ENCODE peak calls at places on chromosomes 3 and 15, in nine cellular contexts. T is tibial artery, O is IMR-90, Q is lower lobe of right lung, N is ovary, Z is suprapubic skin, H is thyroid gland, S is stomach, X is A549. Y is an unnamed sample. For H3K4me1, the result is how much of the 10 kb centered on the place peaks cover.

GRCh38 chr15:26971303-26972018 is 480 bp downstream of the GABRG3 start:
- DNase-seq in T (no peak), O (no peak), Q (no peak), N (no peak), Z (no peak), H (peak), S (no peak), X (no peak), Y (no peak)

GRCh38 chr3:128144512-128144911 is 8.8 kb upstream of the EEFSEC start:
- DNase-seq in T (no peak), O (no peak), Q (no peak), N (no peak), Z (no peak), H (no peak), S (no peak), X (no peak), Y (no peak)

GRCh38 chr15:81190922-81191507 is 5.7 kb upstream of the IL16 start:
- DNase-seq in T (no peak), O (peak), Q (no peak), N (no peak), Z (no peak), H (no peak), S (no peak), X (no peak), Y (no peak)

GRCh38 chr3:66593978-66594377 is 93.2 kb upstream of the LRIG1 start:
- DNase-seq in T (no peak), O (peak), Q (no peak), N (no peak), Z (no peak), H (no peak), S (no peak), X (peak), Y (no peak)

GRCh38 chr3:129722527-129722926 is 116.1 kb upstream of the PLXND1 start:
- DNase-seq in T (no peak), O (no peak), Q (no peak), N (no peak), Z (no peak), H (no peak), S (no peak), X (no peak), Y (no peak)

GRCh38 chr3:159982442-159982841 is 6.2 kb upstream of the IL12A start:
- DNase-seq in T (no peak), O (no peak), Q (no peak), N (no peak), Z (no peak), H (no peak), S (no peak), X (no peak), Y (no peak)

GRCh38 chr3:180267202-180267843 is 230.6 kb upstream of the PEX5L start:
- DNase-seq in T (no peak), O (no peak), Q (no peak), N (no peak), Z (no peak), H (no peak), S (no peak), X (no peak), Y (no peak)

GRCh38 chr15:82890338-82891024 is 62.0 kb downstream of the HOMER2 start:
- DNase-seq in T (no peak), O (peak), Q (no peak), N (no peak), Z (no peak), H (no peak), S (no peak), X (no peak), Y (no peak)

GRCh38 chr3:41234823-41235722 is 35.8 kb downstream of the CTNNB1 start:
- DNase-seq in T (no peak), O (peak), Q (no peak), N (no peak), Z (no peak), H (no peak), S (no peak), X (no peak), Y (no peak)

GRCh38 chr15:101676965-101677364 is 24.8 kb upstream of the TM2D3 start:
- DNase-seq in T (no peak), O (peak), Q (no peak), N (no peak), Z (no peak), H (no peak), S (no peak), X (no peak), Y (no peak)

GRCh38 chr15:52857937-52858336 is 67.8 kb upstream of the ONECUT1 start:
- DNase-seq in T (no peak), O (peak), Q (no peak), N (no peak), Z (no peak), H (no peak), S (no peak), X (no peak), Y (no peak)

GRCh38 chr3:187292631-187293513 is 1.3 kb upstream of the MASP1 start:
- DNase-seq in T (no peak), O (peak), Q (no peak), N (no peak), Z (no peak), H (no peak), S (no peak), X (no peak), Y (no peak)

GRCh38 chr15:92653836-92654524 is 1.6 kb downstream of the FAM174B start:
- DNase-seq in T (no peak), O (no peak), Q (no peak), N (no peak), Z (no peak), H (peak), S (peak), X (no peak), Y (no peak)

GRCh38 chr3:4995500-4996053 is 16.3 kb downstream of the BHLHE40 start:
- DNase-seq in T (no peak), O (peak), Q (no peak), N (no peak), Z (peak), H (no peak), S (no peak), X (no peak), Y (no peak)

GRCh38 chr3:30527720-30528119 is 78.7 kb upstream of the TGFBR2 start:
- DNase-seq in T (no peak), O (no peak), Q (no peak), N (no peak), Z (no peak), H (no peak), S (no peak), X (no peak), Y (no peak)

GRCh38 chr3:112308151-112308911 is 14.3 kb upstream of the SLC9C1 start:
- DNase-seq in T (no peak), O (peak), Q (no peak), N (no peak), Z (no peak), H (no peak), S (no peak), X (no peak), Y (no peak)

GRCh38 chr3:190038050-190038631 is 82.6 kb downstream of the P3H2 start:
- DNase-seq in T (peak), O (peak), Q (peak), N (no peak), Z (no peak), H (peak), S (peak), X (peak), Y (no peak)

GRCh38 chr15:68972201-68973065 is 42.1 kb upstream of the NOX5 start:
- DNase-seq in T (no peak), O (no peak), Q (no peak), N (no peak), Z (no peak), H (no peak), S (no peak), X (no peak), Y (no peak)

GRCh38 chr3:14222457-14222856 is 43.8 kb downstream of the LSM3 start:
- DNase-seq in T (no peak), O (no peak), Q (no peak), N (no peak), Z (no peak), H (no peak), S (no peak), X (no peak), Y (no peak)
- H3K4me3 ChIP-seq in T (no peak), O (no peak), Q (no peak), N (no peak), Z (no peak), H (no peak), S (no peak), X (no peak), Y (no peak)

GRCh38 chr15:45522179-45522930 is at the start of gene SLC30A4:
- DNase-seq in T (peak), O (peak), Q (peak), N (peak), Z (peak), H (peak), S (peak), X (peak), Y (no peak)
- TF ChIP-seq CTCF in T (peak), O (peak), Q (peak), N (peak), Z (no peak), H (no peak), S (no peak), X (peak), Y (peak)

GRCh38 chr3:39784922-39785321 is 24.5 kb upstream of the MYRIP start:
- DNase-seq in T (no peak), O (no peak), Q (no peak), N (no peak), Z (no peak), H (no peak), S (no peak), X (no peak), Y (no peak)
- H3K4me1 ChIP-seq in T (under half), O (under half), Q (under half), N (under half), Z (under half), H (under half), S (under half), X (under half), Y (under half)

DNA sequence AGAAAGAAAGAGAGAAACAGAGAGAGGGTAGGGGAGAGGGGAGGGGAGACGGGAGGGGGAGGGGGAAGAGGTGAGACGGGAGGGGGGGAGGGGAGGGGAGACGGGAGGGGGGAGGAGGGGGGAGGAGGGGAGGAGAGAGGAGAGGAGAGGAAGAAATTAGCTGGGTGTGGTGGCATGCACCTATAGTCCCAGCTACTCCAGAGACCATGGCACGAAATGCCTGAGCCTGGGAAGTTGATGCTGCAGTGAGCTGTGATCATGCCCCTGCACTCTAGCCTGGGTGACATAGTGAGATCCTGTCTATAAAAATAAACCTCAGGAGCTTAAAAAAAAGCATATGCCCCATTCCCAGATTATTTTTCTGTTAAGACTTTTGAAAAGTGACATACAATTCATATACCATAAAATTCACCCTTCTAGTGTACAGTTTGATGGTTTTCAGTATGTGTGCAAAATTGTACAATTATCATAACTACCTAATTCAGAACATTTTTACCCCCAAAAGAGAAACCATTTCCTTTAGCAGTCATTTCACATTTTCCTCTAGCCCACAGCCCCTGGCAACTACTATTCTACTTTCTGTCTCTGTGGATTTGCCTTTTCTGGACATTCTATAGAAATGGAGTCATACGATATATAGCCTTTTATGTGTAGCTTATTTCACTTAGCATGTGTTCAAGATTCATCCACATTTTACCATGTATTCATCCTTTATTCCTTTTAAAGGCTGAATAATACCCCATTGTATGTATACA is 699.6 kb downstream of the FHIT start:
- DNase-seq in T (no peak), O (no peak), Q (no peak), N (no peak), Z (no peak), H (no peak), S (no peak), X (no peak), Y (no peak)
- H3K4me3 ChIP-seq in T (no peak), O (no peak), Q (no peak), N (no peak), Z (no peak), H (no peak), S (no peak), X (no peak), Y (no peak)

GRCh38 chr3:73096169-73096568 is 34.7 kb downstream of the EBLN2 start:
- DNase-seq in T (no peak), O (no peak), Q (no peak), N (no peak), Z (no peak), H (no peak), S (no peak), X (no peak), Y (no peak)

GRCh38 chr3:73094951-73095350 is 33.5 kb downstream of the EBLN2 start:
- DNase-seq in T (no peak), O (no peak), Q (no peak), N (no peak), Z (no peak), H (no peak), S (no peak), X (no peak), Y (no peak)

GRCh38 chr3:73098026-73098425 is 36.6 kb downstream of the EBLN2 start:
- DNase-seq in T (no peak), O (no peak), Q (no peak), N (no peak), Z (no peak), H (no peak), S (no peak), X (no peak), Y (no peak)

GRCh38 chr3:73098873-73099272 is 37.4 kb downstream of the EBLN2 start:
- DNase-seq in T (no peak), O (no peak), Q (no peak), N (no peak), Z (no peak), H (no peak), S (no peak), X (no peak), Y (no peak)

GRCh38 chr3:73094127-73094526 is 32.7 kb downstream of the EBLN2 start:
- DNase-seq in T (no peak), O (no peak), Q (no peak), N (no peak), Z (no peak), H (no peak), S (no peak), X (peak), Y (no peak)
- TF ChIP-seq CTCF in T (no peak), O (no peak), Q (no peak), N (no peak), Z (no peak), H (no peak), S (no peak), X (no peak), Y (no peak)

GRCh38 chr3:98557324-98558010 is 25.7 kb downstream of the GPR15 start:
- DNase-seq in T (no peak), O (no peak), Q (no peak), N (no peak), Z (no peak), H (no peak), S (no peak), X (no peak), Y (no peak)
- H3K4me1 ChIP-seq in T (under half), O (under half), Q (under half), N (under half), Z (under half), H (under half), S (under half), X (under half), Y (under half)

GRCh38 chr3:134251731-134252391 is 1.2 kb upstream of the RYK start:
- DNase-seq in T (peak), O (no peak), Q (no peak), N (peak), Z (no peak), H (no peak), S (no peak), X (no peak), Y (no peak)

GRCh38 chr3:134253475-134254231 is 3.0 kb upstream of the RYK start:
- DNase-seq in T (no peak), O (no peak), Q (no peak), N (no peak), Z (no peak), H (no peak), S (no peak), X (no peak), Y (no peak)

GRCh38 chr3:134255399-134255798 is 4.7 kb upstream of the RYK start:
- DNase-seq in T (no peak), O (no peak), Q (no peak), N (no peak), Z (no peak), H (no peak), S (no peak), X (no peak), Y (no peak)

GRCh38 chr3:134250717-134251220 is at the start of gene RYK:
- DNase-seq in T (peak), O (peak), Q (peak), N (peak), Z (peak), H (peak), S (peak), X (peak), Y (peak)

DNA sequence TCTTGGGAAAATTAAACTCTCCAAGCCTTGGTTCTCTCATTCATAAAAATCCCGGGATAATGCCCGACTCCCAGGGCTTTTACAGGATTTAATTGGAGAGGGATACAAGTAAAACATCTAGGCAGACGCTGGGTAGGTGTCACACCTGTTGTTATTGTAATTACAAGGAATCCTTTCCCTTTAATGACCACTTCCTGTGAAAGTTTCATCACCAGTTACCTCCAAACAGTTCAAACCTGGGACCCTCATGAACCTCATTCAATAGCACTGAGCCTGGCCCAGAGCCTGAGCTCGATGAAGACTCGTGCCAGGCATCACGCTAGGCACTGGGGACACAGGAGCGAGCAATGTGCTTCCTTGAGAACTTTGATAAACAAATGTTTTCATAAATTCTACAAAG is 2.1 kb upstream of the RYK start:
- DNase-seq in T (no peak), O (no peak), Q (no peak), N (no peak), Z (no peak), H (no peak), S (no peak), X (no peak), Y (no peak)
- H3K4me3 ChIP-seq in T (no peak), O (no peak), Q (no peak), N (no peak), Z (no peak), H (no peak), S (no peak), X (no peak), Y (no peak)

Y was measured in esophagus squamous epithelium.